ENCODE peak calls at places on chromosomes 4 and X, in seven cellular contexts. L is brain microvascular endothelial cell, W is thoracic aorta, K is choroid plexus epithelial cell, D is NCI-H510A, B is lower leg skin, G is adipocyte. N is an unnamed sample.

GRCh38 chr4:33980361-33980760 is 2264.0 kb downstream of the ARAP2 start:
- DNase-seq in L (no peak), W (no peak), K (no peak), D (no peak), B (no peak), G (no peak), N (no peak)

GRCh38 chr4:170805352-170805751 is 715.6 kb upstream of the AADAT start:
- DNase-seq in L (no peak), W (no peak), K (no peak), D (no peak), B (no peak), G (no peak), N (peak)

GRCh38 chr4:72567036-72567435 is 2.0 kb downstream of the ADAMTS3 start:
- DNase-seq in L (no peak), W (no peak), K (no peak), D (no peak), B (no peak), G (no peak), N (no peak)

GRCh38 chrX:40105016-40105790 is 7.4 kb upstream of the BCOR start:
- DNase-seq in L (no peak), W (no peak), K (peak), D (no peak), B (no peak), G (peak), N (peak)

GRCh38 chr4:40515037-40515397 is 114.6 kb downstream of the RBM47 start:
- DNase-seq in L (no peak), W (no peak), K (no peak), D (no peak), B (no peak), G (no peak), N (no peak)

GRCh38 chrX:134365923-134366322 is 94.0 kb upstream of the HPRT1 start:
- DNase-seq in L (no peak), W (no peak), K (no peak), D (no peak), B (no peak), G (no peak), N (no peak)

GRCh38 chrX:71976753-71977152 is 66.1 kb downstream of the NHSL2 start:
- DNase-seq in L (no peak), W (no peak), K (no peak), D (no peak), B (no peak), G (no peak), N (no peak)

GRCh38 chr4:122364700-122365404 is 14.0 kb upstream of the ADAD1 start:
- DNase-seq in L (no peak), W (no peak), K (no peak), D (peak), B (no peak), G (no peak), N (no peak)

GRCh38 chr4:1201851-1202525 is 29.6 kb upstream of the SPON2 start:
- DNase-seq in L (peak), W (no peak), K (peak), D (no peak), B (peak), G (no peak), N (peak)

GRCh38 chr4:186676531-186677158 is 47.0 kb downstream of the FAT1 start:
- DNase-seq in L (peak), W (no peak), K (peak), D (no peak), B (no peak), G (peak), N (no peak)

GRCh38 chrX:150792949-150793527 is 99.8 kb downstream of the MTMR1 start:
- DNase-seq in L (no peak), W (no peak), K (no peak), D (no peak), B (no peak), G (no peak), N (no peak)

N was measured in left lung.